ENCODE peak calls at places on chromosomes 2 and 18, in four cellular contexts. L is suprapubic skin, H is ovary, Y is K562. J is an unnamed sample.

GRCh38 chr18:35106845-35107148 is 65.6 kb downstream of the MAPRE2 start:
- DNase-seq in L (no peak), H (no peak), Y (no peak), J (no peak)

GRCh38 chr2:65922794-65923193 is 490.4 kb upstream of the SPRED2 start:
- DNase-seq in L (no peak), H (no peak), Y (no peak), J (no peak)

GRCh38 chr2:48170281-48170680 is 264.0 kb upstream of the FBXO11 start:
- DNase-seq in L (no peak), H (no peak), Y (no peak), J (no peak)

GRCh38 chr2:152624805-152625204 is 92.5 kb downstream of the PRPF40A start:
- DNase-seq in L (no peak), H (no peak), Y (no peak), J (no peak)

GRCh38 chr2:22035333-22035964 is 911.7 kb downstream of the TDRD15 start:
- DNase-seq in L (no peak), H (no peak), Y (no peak), J (no peak)

GRCh38 chr2:174546519-174547506 is 50.8 kb downstream of the WIPF1 start:
- DNase-seq in L (no peak), H (no peak), Y (peak), J (peak)

GRCh38 chr18:39173022-39173421 is 1607.4 kb upstream of the CELF4 start:
- DNase-seq in L (no peak), H (no peak), Y (no peak), J (no peak)

GRCh38 chr18:25830787-25831186 is 259.6 kb downstream of the SS18 start:
- DNase-seq in L (no peak), H (peak), Y (no peak), J (peak)

GRCh38 chr2:210966330-210966729 is 409.9 kb downstream of the CPS1 start:
- DNase-seq in L (no peak), H (no peak), Y (no peak), J (no peak)
- TF ChIP-seq EP300 in L (no peak), H (no peak), Y (no peak), J (no peak)

DNA sequence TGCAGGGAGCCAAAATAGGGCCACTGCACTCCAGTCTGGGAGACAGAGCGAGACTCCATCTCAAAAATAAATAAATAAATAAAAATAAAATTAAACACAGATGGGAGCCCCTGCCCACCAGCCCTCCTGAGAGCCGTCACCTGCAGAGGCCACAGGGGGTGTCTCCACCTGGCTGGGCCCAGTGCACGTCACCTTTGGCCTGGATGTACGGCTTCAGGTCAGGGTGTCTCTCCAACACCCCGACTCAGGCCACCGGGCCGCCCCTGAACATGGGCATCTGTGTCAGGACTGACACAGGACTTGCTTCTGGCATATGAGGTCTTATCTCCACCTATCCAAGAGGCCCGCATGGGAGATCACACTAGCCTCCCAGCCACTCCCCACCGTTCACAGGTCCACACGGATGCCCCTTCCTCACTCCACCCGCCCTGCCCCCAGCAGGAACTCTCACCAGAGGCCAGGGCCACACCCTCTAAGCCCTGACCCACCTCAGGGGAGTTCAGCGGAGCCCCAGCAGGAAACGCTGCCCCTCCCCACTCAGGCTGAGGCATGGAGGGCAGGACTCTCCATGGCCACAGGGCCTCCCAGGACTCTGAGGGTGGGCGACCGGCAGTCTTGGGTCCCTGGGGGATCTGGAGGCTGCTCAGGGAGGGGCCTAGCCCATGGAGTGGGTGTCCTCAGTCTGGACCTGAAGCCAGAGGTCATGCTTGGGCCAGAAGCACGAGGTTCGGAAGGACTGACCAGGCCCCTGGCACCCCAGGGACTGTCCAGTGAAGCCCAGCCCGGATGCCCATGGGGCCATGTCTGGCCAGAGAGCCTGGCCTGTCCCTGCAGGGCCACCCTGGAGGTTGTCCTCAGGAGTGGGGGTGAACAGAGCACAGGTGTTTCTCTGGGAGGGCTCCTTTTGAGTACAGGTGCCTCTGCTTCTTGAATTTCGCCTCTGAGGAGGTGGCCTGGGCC is 1.6 kb upstream of the CROCC2 start:
- DNase-seq in L (peak), H (peak), Y (no peak), J (no peak)
- TF ChIP-seq EP300 in L (no peak), H (no peak), Y (no peak), J (no peak)

DNA sequence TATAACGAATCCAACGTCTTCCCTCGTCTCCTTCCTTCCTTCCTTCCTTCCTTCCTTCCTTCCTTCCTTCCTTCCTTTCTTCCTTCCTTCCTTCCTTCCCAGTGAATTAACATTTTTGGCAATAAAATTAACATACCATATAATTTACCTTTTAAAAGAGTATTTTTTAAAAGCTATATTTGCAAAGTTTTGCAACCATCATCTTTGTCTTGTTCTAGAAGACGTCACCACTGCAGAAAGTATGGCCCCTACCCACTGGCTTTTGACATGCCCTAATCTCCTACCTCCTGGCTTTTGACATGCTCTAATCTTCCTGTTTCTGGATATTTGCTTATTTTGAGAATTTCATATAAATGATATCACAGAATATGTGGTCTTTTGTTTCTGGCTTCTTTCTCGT is 1023.9 kb upstream of the ZEB2 start:
- DNase-seq in L (no peak), H (no peak), Y (no peak), J (no peak)
- TF ChIP-seq EP300 in L (no peak), H (no peak), Y (no peak), J (no peak)

GRCh38 chr2:3553946-3554345 is 4.2 kb downstream of the RNASEH1 start:
- DNase-seq in L (no peak), H (no peak), Y (no peak), J (no peak)

GRCh38 chr2:3557588-3558204 is 437 bp downstream of the RNASEH1 start:
- DNase-seq in L (no peak), H (no peak), Y (no peak), J (no peak)

GRCh38 chr2:3563521-3563976 is 5.4 kb upstream of the RNASEH1 start:
- DNase-seq in L (no peak), H (no peak), Y (no peak), J (no peak)

DNA sequence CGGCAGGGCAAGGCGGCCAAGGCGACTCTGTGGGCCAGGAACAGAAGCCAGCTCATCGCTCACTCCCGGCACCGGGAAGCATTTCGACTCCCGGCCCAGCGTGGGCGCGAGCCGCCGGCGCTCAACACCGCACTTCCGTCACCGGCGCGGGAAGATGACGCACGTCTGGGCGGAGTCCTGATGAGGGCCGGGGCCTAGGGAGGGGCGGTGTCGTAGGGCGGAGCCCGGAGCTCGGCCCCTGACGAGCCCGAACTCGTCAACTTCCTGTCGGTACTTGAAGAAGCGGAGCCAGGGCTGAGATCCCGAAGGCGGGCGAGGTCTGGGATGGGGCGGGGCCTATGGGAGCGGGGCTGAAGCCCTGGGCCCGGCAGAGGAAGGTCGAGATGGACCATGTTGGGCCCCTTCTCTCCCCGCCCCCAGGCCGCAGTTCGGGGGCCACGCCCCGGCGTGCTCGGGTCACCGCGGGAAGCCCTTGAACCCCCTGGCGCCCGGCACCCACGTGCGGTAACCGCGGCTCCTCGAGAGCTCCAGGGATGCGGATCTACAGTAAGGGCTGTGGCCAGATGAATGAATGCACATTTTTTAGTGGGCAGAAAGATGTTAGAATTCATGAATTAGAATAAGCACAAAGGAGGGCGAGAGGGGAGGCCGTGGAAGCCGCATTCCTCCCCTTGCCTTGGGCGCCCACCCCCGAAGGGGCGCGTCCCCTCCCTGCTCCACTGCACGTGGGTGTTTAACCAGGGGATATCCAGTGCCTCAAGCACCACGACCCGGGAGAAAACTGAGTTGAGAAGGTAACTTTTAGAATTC is at the start of gene RNASEH1:
- DNase-seq in L (peak), H (peak), Y (peak), J (peak)
- TF ChIP-seq EP300 in L (no peak), H (no peak), Y (no peak), J (peak)

GRCh38 chr18:73952296-73952946 is 195.2 kb downstream of the FBXO15 start:
- DNase-seq in L (no peak), H (no peak), Y (no peak), J (no peak)
- TF ChIP-seq EP300 in L (no peak), H (no peak), Y (no peak), J (no peak)

DNA sequence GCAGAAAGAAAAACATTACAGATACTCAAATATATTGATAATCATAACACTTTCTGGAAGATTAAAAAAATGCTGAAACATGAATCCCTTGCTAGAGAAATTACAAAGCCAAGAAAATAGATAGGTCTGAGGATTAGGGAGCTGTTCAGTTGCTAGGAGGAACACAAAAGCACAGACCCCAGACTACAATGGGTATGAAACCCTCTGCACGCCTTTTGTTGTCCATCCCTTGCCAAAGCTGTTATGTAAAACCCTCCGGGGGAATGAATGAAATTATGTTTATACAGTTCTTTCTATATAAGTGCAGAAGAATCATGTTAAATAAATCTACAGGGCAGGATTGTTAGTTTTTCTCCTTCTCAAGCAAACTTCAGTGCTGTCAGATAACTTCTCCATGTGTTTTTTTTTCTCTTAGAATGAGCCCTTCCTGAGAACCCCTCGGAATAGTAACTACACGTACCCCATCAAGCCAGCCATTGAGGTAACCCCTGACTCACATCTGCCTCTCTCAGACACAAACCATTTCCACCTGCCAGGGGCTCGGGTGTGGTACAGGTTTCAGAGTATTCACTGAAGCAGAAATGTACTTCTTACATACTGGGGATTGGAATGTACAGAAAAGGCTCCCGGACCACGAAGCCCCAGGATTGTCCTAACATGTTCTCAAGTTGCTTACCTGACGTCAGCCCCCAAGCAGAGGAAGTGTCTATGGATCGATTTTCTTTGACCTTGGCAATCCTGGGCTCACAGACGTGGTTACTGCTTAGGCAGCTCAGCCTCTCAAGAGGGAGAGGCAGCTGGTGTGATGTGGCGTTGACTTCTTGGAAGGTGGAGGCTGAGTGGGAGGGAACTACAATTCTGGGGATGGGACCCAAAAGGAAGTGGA is 118.0 kb downstream of the PLB1 start:
- DNase-seq in L (no peak), H (peak), Y (no peak), J (no peak)
- TF ChIP-seq EP300 in L (no peak), H (no peak), Y (no peak), J (no peak)

GRCh38 chr2:17133052-17133671 is 385.1 kb downstream of the RAD51AP2 start:
- DNase-seq in L (no peak), H (no peak), Y (no peak), J (no peak)
- TF ChIP-seq EP300 in L (no peak), H (no peak), Y (peak), J (no peak)

GRCh38 chr2:171728989-171729951 is 42.0 kb downstream of the DYNC1I2 start:
- DNase-seq in L (no peak), H (no peak), Y (no peak), J (no peak)
- TF ChIP-seq EP300 in L (no peak), H (no peak), Y (no peak), J (no peak)